ENCODE peak calls at places on chromosomes 16 and 17, in nine cellular contexts. O, Z, M, A, U, E, K, P and S are unnamed samples.

GRCh38 chr16:10617662-10618420 is 37.4 kb upstream of the EMP2 start:
- DNase-seq in O (no peak), Z (no peak), M (no peak), A (no peak), U (peak; percentile 76), E (no peak), K (no peak), P (no peak), S (no peak)

GRCh38 chr16:10923650-10924214 is 18.5 kb downstream of the DEXI start:
- DNase-seq in O (no peak), Z (no peak), M (no peak), A (no peak), U (no peak), E (no peak), K (no peak), P (no peak), S (no peak)

GRCh38 chr17:68394608-68395331 is 62.5 kb downstream of the WIPI1 start:
- DNase-seq in O (no peak), Z (no peak), M (no peak), A (no peak), U (no peak), E (no peak), K (no peak), P (no peak), S (no peak)

GRCh38 chr17:27463235-27463677 is 7.0 kb downstream of the KSR1 start:
- DNase-seq in O (no peak), Z (no peak), M (no peak), A (no peak), U (no peak), E (no peak), K (no peak), P (no peak), S (no peak)

GRCh38 chr17:5557485-5557884 is 26.8 kb downstream of the NLRP1 start:
- DNase-seq in O (peak; percentile 34), Z (no peak), M (no peak), A (no peak), U (peak; percentile 63), E (peak; percentile 69), K (no peak), P (peak; percentile 84), S (no peak)

GRCh38 chr16:89922477-89922883 is 662 bp upstream of the TUBB3 start:
- DNase-seq in O (peak; percentile 92), Z (peak; percentile 75), M (peak; percentile 47), A (peak; percentile 63), U (peak; percentile 79), E (peak; percentile 95), K (peak; percentile 39), P (peak; percentile 91), S (no peak)

GRCh38 chr16:31714899-31715504 is 158.6 kb upstream of the ZNF267 start:
- DNase-seq in O (peak; percentile 4), Z (no peak), M (no peak), A (no peak), U (peak; percentile 16), E (no peak), K (no peak), P (no peak), S (no peak)

GRCh38 chr16:23148513-23149266 is 562 bp downstream of the USP31 start:
- DNase-seq in O (peak; percentile 62), Z (peak; percentile 78), M (peak; percentile 72), A (peak; percentile 61), U (peak; percentile 64), E (peak; percentile 45), K (peak; percentile 10), P (peak; percentile 22), S (peak; percentile 72)

GRCh38 chr16:80569440-80570105 is 28.8 kb downstream of the DYNLRB2 start:
- DNase-seq in O (peak; percentile 52), Z (no peak), M (peak; percentile 86), A (no peak), U (peak; percentile 11), E (peak; percentile 38), K (no peak), P (peak; percentile 46), S (no peak)

GRCh38 chr17:44863254-44863918 is 15.7 kb downstream of the HIGD1B start:
- DNase-seq in O (no peak), Z (no peak), M (no peak), A (no peak), U (no peak), E (no peak), K (no peak), P (no peak), S (no peak)

GRCh38 chr17:56482229-56482628 is 111.3 kb upstream of the NOG start:
- DNase-seq in O (no peak), Z (no peak), M (no peak), A (no peak), U (no peak), E (no peak), K (no peak), P (no peak), S (no peak)
- TF ChIP-seq CTCF in O (no peak), Z (no peak), M (no peak), A (no peak), U (no peak), E (no peak), K (no peak), P (no peak), S (no peak)

GRCh38 chr17:49514374-49514738 is 19.3 kb downstream of the NGFR start:
- DNase-seq in O (peak; percentile 64), Z (peak; percentile 78), M (no peak), A (no peak), U (no peak), E (no peak), K (no peak), P (no peak), S (no peak)
- TF ChIP-seq CTCF in O (peak; percentile 55), Z (peak; percentile 45), M (peak; percentile 27), A (no peak), U (no peak), E (peak; percentile 30), K (peak; percentile 38), P (peak; percentile 16), S (peak; percentile 57)

GRCh38 chr17:7887482-7888183 is 956 bp upstream of the CHD3 start:
- DNase-seq in O (peak; percentile 99), Z (peak; percentile 93), M (peak; percentile 92), A (peak; percentile 90), U (peak; percentile 95), E (peak; percentile 97), K (peak; percentile 57), P (peak; percentile 98), S (peak; percentile 92)

GRCh38 chr17:7886227-7887037 is 2.2 kb upstream of the CHD3 start:
- DNase-seq in O (peak; percentile 42), Z (peak; percentile 44), M (peak; percentile 64), A (no peak), U (no peak), E (no peak), K (no peak), P (peak; percentile 7), S (no peak)

GRCh38 chr17:7888184-7888920 is at the start of gene CHD3:
- DNase-seq in O (peak; percentile 34), Z (no peak), M (no peak), A (peak; percentile 73), U (peak; percentile 95), E (no peak), K (no peak), P (peak; percentile 21), S (no peak)

GRCh38 chr17:7887038-7887481 is 1.5 kb upstream of the CHD3 start:
- DNase-seq in O (no peak), Z (no peak), M (no peak), A (no peak), U (no peak), E (no peak), K (no peak), P (no peak), S (no peak)

GRCh38 chr17:7889166-7889584 is 586 bp downstream of the CHD3 start:
- DNase-seq in O (peak; percentile 97), Z (peak; percentile 94), M (no peak), A (peak; percentile 88), U (peak; percentile 77), E (peak; percentile 95), K (no peak), P (peak; percentile 86), S (peak; percentile 79)
- TF ChIP-seq CTCF in O (peak; percentile 47), Z (peak; percentile 51), M (no peak), A (no peak), U (peak; percentile 52), E (peak; percentile 45), K (no peak), P (peak; percentile 47), S (peak; percentile 69)

DNA sequence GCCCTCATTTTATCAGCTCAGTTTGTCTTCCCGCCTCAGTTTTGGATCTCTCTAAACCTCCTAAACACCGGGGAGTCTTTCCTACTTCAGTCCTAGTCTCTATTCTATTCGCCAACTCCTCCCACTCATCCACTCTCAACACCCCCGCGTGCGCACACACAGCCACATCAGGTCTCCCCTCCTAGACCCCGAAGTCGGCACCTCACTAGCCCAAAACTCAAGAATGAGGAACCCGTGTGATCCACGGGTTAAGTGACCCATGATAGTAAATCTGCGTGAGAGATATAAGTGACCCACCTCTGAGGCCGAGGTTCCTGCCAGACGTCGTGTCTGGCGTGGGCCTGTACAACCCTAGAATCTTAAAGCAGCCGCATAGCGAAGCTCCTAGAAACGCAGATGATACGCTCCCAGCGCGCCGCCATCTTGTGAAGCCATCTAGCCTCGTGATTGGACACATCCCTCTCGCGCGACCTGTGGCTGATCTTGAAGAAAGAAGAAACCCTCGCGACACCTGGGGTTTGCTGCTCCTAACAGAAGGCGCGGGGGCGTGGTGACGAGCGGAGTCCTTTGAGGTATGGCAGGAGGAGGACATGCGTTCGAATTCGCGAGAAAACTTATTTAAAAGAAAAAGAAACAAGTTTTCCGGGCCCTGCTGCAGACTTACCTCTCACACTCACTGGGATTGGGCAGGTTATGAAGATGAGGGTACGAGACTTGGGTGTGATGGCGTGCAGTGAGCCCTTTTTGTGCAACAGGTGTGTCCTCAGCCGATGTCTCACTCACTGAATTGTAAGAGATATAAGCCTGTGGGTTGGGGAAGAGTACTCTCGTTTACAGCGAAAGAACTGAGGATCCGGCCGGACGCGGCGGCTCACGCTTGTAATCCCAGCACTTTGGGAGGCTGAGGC is at the start of gene METTL16:
- DNase-seq in O (peak; percentile 99), Z (peak; percentile 93), M (peak; percentile 96), A (peak; percentile 98), U (peak; percentile 100), E (peak; percentile 98), K (peak; percentile 92), P (peak; percentile 99), S (peak; percentile 96)
- TF ChIP-seq CTCF in O (no peak), Z (no peak), M (no peak), A (no peak), U (no peak), E (no peak), K (no peak), P (no peak), S (no peak)